ENCODE peak calls at places on chromosomes 1 and 21, in eight cellular contexts. Y is EH; R is neural crest cell; E is astrocyte of the spinal cord; G is osteocyte; J is activated CD4-positive, alpha-beta T cell treated with anti-CD3 and anti-CD28 coated beads, Interleukin-2, amount 10 ng/mL, durations not matched to agents 7 days and 5 days; H is left colon; C is ACHN. A is an unnamed sample.

GRCh38 chr1:116377564-116378529 is 4.8 kb downstream of the ATP1A1 start:
- DNase-seq in Y (peak; percentile 94), R (no peak), E (peak; percentile 95), G (no peak), J (peak; percentile 38), H (peak; percentile 56), C (peak; percentile 56), A (peak; percentile 58)

GRCh38 chr1:29543586-29543985 is 307.3 kb downstream of the PTPRU start:
- DNase-seq in Y (no peak), R (no peak), E (no peak), G (no peak), J (no peak), H (no peak), C (no peak), A (no peak)

GRCh38 chr1:222824641-222825040 is 9.8 kb downstream of the DISP1 start:
- DNase-seq in Y (peak; percentile 31), R (no peak), E (no peak), G (no peak), J (no peak), H (no peak), C (no peak), A (no peak)

GRCh38 chr1:7335224-7335879 is 435.7 kb upstream of the VAMP3 start:
- DNase-seq in Y (peak; percentile 19), R (no peak), E (no peak), G (no peak), J (no peak), H (no peak), C (no peak), A (no peak)

GRCh38 chr1:54791880-54792522 is 9.1 kb downstream of the TTC22 start:
- DNase-seq in Y (peak; percentile 20), R (peak; percentile 54), E (peak; percentile 13), G (no peak), J (peak; percentile 49), H (no peak), C (peak; percentile 39), A (no peak)

GRCh38 chr1:156316909-156317308 is 17.8 kb upstream of the VHLL start:
- DNase-seq in Y (no peak), R (no peak), E (no peak), G (no peak), J (no peak), H (no peak), C (no peak), A (no peak)

GRCh38 chr1:37288900-37289299 is 185.5 kb upstream of the ZC3H12A start:
- DNase-seq in Y (no peak), R (no peak), E (no peak), G (no peak), J (no peak), H (peak; percentile 33), C (no peak), A (no peak)

GRCh38 chr1:171251042-171251740 is 2.9 kb downstream of the FMO1 start:
- DNase-seq in Y (peak; percentile 58), R (no peak), E (peak; percentile 19), G (no peak), J (peak; percentile 29), H (peak; percentile 44), C (peak; percentile 33), A (no peak)

GRCh38 chr1:212791261-212791675 is 309 bp downstream of the NSL1 start:
- DNase-seq in Y (peak; percentile 85), R (no peak), E (no peak), G (no peak), J (no peak), H (no peak), C (no peak), A (no peak)

GRCh38 chr1:101190441-101190840 is 46.4 kb upstream of the S1PR1 start:
- DNase-seq in Y (peak; percentile 85), R (no peak), E (peak; percentile 25), G (no peak), J (no peak), H (no peak), C (peak; percentile 54), A (no peak)

GRCh38 chr1:229406798-229407197 is 27.1 kb downstream of the ACTA1 start:
- DNase-seq in Y (no peak), R (peak; percentile 31), E (no peak), G (no peak), J (no peak), H (no peak), C (no peak), A (no peak)

GRCh38 chr21:42010507-42011493 is 640 bp upstream of the ZBTB21 start:
- DNase-seq in Y (peak; percentile 25), R (no peak), E (peak; percentile 8), G (peak; percentile 83), J (peak; percentile 25), H (no peak), C (peak; percentile 33), A (peak; percentile 84)

GRCh38 chr1:168368131-168368530 is 87.5 kb downstream of the TBX19 start:
- DNase-seq in Y (no peak), R (no peak), E (no peak), G (no peak), J (no peak), H (no peak), C (no peak), A (no peak)

GRCh38 chr21:38985423-38986378 is 180.0 kb downstream of the ETS2 start:
- DNase-seq in Y (peak; percentile 91), R (no peak), E (peak; percentile 84), G (peak; percentile 89), J (peak; percentile 42), H (peak; percentile 72), C (no peak), A (peak; percentile 41)

GRCh38 chr1:109388884-109389637 is 8.7 kb downstream of the SORT1 start:
- DNase-seq in Y (no peak), R (no peak), E (no peak), G (no peak), J (no peak), H (no peak), C (no peak), A (no peak)

GRCh38 chr1:37513795-37514349 is 694 bp downstream of the MEAF6 start:
- DNase-seq in Y (peak; percentile 28), R (no peak), E (no peak), G (peak; percentile 82), J (peak; percentile 47), H (peak; percentile 40), C (no peak), A (peak; percentile 42)

GRCh38 chr1:154557939-154558609 is 388 bp downstream of the UBE2Q1 start:
- DNase-seq in Y (peak; percentile 53), R (peak; percentile 23), E (no peak), G (no peak), J (peak; percentile 40), H (peak; percentile 42), C (peak; percentile 39), A (peak; percentile 66)